ENCODE peak calls at places on chromosome 6, in four cellular contexts. D, V, E and Q are unnamed samples.

GRCh38 chr6:15335385-15335784 is 89.5 kb downstream of the JARID2 start:
- DNase-seq in D (no peak), V (no peak), E (no peak), Q (no peak)

GRCh38 chr6:28709478-28710349 is 184.0 kb downstream of the GPX5 start:
- DNase-seq in D (no peak), V (no peak), E (no peak), Q (no peak)

GRCh38 chr6:107716688-107717089 is 107.4 kb downstream of the SCML4 start:
- DNase-seq in D (no peak), V (no peak), E (peak; percentile 83), Q (no peak)

GRCh38 chr6:111416529-111416928 is 66.5 kb downstream of the REV3L start:
- DNase-seq in D (no peak), V (no peak), E (no peak), Q (no peak)

GRCh38 chr6:150196942-150197745 is 54.3 kb downstream of the PPP1R14C start:
- DNase-seq in D (no peak), V (no peak), E (no peak), Q (no peak)

GRCh38 chr6:107823047-107823557 is 1.0 kb downstream of the SCML4 start:
- DNase-seq in D (no peak), V (no peak), E (peak; percentile 50), Q (no peak)

GRCh38 chr6:129645371-129646139 is 64.4 kb downstream of the ARHGAP18 start:
- DNase-seq in D (no peak), V (no peak), E (no peak), Q (no peak)

GRCh38 chr6:143449731-143450452 is 603 bp downstream of the ADAT2 start:
- DNase-seq in D (no peak), V (no peak), E (peak; percentile 63), Q (no peak)

GRCh38 chr6:29723666-29724588 is 693 bp downstream of the HLA-F start:
- DNase-seq in D (peak; percentile 42), V (peak; percentile 50), E (peak; percentile 70), Q (no peak)

GRCh38 chr6:107956586-107957164 is 1.3 kb downstream of the SEC63 start:
- DNase-seq in D (no peak), V (no peak), E (no peak), Q (no peak)

GRCh38 chr6:43833223-43833995 is 63.4 kb downstream of the VEGFA start:
- DNase-seq in D (no peak), V (no peak), E (no peak), Q (no peak)

GRCh38 chr6:150741633-150742200 is 123.8 kb upstream of the MTHFD1L start:
- DNase-seq in D (no peak), V (no peak), E (no peak), Q (no peak)

GRCh38 chr6:53180678-53181077 is 32.0 kb upstream of the GCM1 start:
- DNase-seq in D (no peak), V (no peak), E (no peak), Q (no peak)

GRCh38 chr6:36700812-36701211 is 3.2 kb downstream of the RAB44 start:
- DNase-seq in D (no peak), V (no peak), E (no peak), Q (no peak)

GRCh38 chr6:131998255-131998982 is 47.2 kb upstream of the CCN2 start:
- DNase-seq in D (no peak), V (no peak), E (no peak), Q (no peak)

GRCh38 chr6:166567107-166567506 is 19.4 kb downstream of the RAMACL start:
- DNase-seq in D (no peak), V (no peak), E (no peak), Q (no peak)

GRCh38 chr6:31332637-31333602 is 24.1 kb downstream of the HLA-B start:
- DNase-seq in D (no peak), V (no peak), E (peak; percentile 52), Q (no peak)

GRCh38 chr6:150667977-150668716 is 68.5 kb downstream of the PLEKHG1 start:
- DNase-seq in D (peak; percentile 95), V (peak; percentile 92), E (no peak), Q (peak; percentile 96)

GRCh38 chr6:98136333-98136732 is 698.0 kb upstream of the POU3F2 start:
- DNase-seq in D (no peak), V (no peak), E (no peak), Q (no peak)

GRCh38 chr6:105207524-105208269 is 27.9 kb upstream of the POPDC3 start:
- DNase-seq in D (no peak), V (no peak), E (no peak), Q (no peak)

GRCh38 chr6:55528624-55529023 is 50.4 kb downstream of the HMGCLL1 start:
- DNase-seq in D (no peak), V (no peak), E (no peak), Q (no peak)

GRCh38 chr6:140445474-140446004 is 1071.1 kb upstream of the CITED2 start:
- DNase-seq in D (no peak), V (no peak), E (no peak), Q (no peak)

GRCh38 chr6:13769034-13769654 is 45.2 kb downstream of the MCUR1 start:
- DNase-seq in D (no peak), V (no peak), E (no peak), Q (no peak)

GRCh38 chr6:55925292-55925691 is 49.9 kb upstream of the BMP5 start:
- DNase-seq in D (no peak), V (no peak), E (no peak), Q (no peak)

GRCh38 chr6:15508363-15509330 is 154.2 kb downstream of the DTNBP1 start:
- DNase-seq in D (no peak), V (no peak), E (no peak), Q (no peak)

DNA sequence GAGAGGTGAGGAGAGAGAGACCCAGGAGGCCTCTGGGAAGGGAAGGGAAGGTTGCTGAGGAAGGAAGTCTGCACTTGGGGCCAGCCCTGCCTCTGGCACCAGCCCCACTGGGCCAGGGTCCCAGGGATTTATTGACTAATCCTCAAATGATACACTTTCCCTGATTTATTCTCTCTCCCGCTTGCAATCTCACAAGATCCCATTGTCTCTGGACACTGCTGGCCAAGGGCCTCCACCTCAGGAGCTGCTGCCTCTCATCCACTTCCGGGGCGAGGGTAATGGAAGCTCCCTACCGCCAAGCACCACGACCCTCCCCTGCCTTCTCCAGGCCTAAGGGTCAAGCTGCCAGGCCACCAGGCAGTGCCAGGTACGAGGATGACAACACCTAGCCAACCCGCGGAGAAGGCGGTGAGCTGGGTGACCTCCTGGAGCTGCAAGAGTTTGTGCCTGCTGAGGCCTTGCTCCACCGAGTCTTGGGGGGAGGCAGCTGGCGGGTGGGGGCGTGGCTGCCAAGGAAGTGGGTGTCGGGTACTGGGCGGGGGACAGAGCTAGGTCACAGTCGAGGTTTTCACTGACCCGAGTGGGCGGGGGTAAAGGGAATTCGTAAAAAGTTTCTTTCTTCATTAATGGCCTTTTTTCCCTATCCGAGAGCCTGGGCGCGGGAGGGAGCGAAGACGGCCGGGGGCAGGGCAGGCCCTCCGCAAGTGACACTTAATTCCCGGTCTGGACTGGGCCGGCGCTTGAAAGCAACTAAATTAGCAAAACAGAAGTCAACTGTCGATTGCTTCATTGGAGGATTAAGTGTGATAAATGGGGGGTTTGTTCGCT is 43.4 kb upstream of the FOXP4 start:
- DNase-seq in D (peak; percentile 31), V (no peak), E (no peak), Q (peak; percentile 72)
- H3K4me3 ChIP-seq in D (peak overlapping the region; percentile 74), V (no peak overlapping the region), E (no peak overlapping the region), Q (no peak overlapping the region)

DNA sequence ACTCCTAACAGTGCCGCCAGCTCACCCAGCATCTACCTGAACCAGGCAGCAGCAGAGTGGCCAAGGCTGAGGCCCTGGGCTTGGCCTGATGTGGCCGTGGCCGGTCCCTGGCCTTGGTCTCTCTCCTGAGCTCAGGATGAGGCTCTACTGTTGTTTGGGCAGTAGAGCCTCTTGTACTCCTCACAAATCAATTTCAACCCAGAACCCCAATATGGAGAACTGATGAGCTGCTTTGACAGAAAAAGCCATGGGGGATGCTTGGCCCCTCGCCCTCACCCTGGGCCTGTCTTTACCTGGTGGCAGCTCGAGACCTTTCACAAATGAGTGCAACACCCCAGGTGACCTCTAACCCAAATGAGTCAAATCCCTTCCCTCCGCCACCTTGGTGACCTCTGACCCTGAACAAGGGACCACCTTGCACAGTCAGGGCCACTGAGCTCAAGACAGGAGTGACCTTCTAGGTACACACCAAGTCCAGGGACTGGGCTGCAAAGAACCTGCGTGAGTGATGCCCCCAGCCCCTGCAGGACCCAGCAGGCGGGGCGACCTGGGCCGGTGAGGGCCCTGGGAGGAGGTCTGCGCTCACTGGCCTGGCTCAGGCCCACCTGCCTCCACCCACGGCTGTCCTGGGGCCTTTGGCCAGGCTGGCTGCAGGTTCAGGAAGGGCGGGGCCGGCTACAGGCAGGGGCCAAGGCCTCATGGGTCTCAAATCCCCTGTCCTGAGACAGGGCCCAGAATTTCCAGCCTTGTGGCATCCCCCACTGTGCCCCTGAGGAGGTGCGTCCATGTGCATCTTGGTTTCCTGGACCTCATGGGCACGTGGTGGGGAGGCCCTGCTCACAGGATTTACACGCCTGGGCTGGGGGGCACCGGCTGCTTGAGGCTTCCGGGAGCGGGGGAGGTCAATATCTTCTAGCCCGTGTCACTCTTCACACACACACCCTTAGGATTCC is 30.2 kb downstream of the PSMG4 start:
- DNase-seq in D (no peak), V (no peak), E (no peak), Q (no peak)
- H3K27me3 ChIP-seq in D (no peaks in the 10 kb centered on the region), V (no peaks in the 10 kb centered on the region), E (no peaks in the 10 kb centered on the region), Q (no peaks in the 10 kb centered on the region)

DNA sequence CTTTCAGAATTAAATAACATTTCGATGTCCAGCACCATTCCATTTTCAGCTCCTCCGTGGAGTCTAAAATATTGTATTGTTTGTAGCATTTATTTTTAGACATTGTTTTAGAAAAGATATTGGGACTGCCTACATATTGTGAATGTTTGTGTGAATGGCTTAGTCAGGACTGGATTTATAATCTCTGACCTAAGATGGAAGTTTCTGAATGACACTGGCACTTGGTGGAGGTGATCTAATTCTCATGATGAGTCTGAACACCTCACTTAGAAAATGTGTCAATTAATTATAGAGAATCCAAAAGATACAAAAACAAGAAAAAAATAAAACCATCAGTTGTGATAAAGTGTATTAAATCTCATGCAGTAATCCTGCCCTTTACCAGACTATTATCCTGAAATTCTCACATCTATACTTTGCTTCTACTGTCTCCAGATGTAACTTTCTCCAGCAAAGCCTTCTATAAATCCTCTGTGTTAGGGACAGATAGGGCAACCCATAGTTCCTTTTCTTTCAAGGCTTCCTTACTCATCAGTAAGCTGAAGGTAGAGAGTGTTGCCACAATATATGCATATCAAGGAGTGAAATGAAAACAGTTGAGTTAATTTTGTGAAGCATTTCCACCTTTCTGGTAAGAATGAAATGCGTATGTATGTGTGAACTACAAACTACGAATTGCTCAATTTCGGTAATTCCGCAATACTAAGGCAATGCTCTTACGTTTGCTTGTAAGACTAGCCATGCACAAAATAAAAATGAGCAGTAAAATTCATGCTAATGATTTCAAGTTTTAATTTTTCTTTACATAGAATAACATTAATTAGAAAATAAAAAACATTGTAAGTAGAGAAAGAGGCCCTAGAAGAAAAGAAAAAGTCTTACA is 61.0 kb upstream of the HBS1L start:
- DNase-seq in D (no peak), V (no peak), E (no peak), Q (no peak)
- H3K4me1 ChIP-seq in D (no peaks in the 10 kb centered on the region), V (no peaks in the 10 kb centered on the region), E (peaks cover 34% of the 10 kb centered on the region), Q (no peaks in the 10 kb centered on the region)

GRCh38 chr6:16769986-16770376 is 8.7 kb upstream of the ATXN1 start:
- DNase-seq in D (no peak), V (no peak), E (no peak), Q (no peak)
- H3K4me3 ChIP-seq in D (no peak overlapping the region), V (no peak overlapping the region), E (no peak overlapping the region), Q (no peak overlapping the region)